ENCODE peak calls at places on chromosomes 5 and 9, in six cellular contexts. O is stomach; B is naive thymus-derived CD4-positive, alpha-beta T cell; C is Peyer's patch; I is adrenal gland; R is kidney. N is an unnamed sample.

GRCh38 chr5:162230348-162230747 is 162.8 kb downstream of the GABRG2 start:
- DNase-seq in O (no peak), R (no peak), C (no peak), B (no peak), I (no peak), N (no peak)

GRCh38 chr9:129678844-129679243 is 13.4 kb downstream of the PRRX2 start:
- DNase-seq in I (no peak), O (no peak), C (no peak), R (no peak), B (no peak), N (no peak)

GRCh38 chr5:53335115-53335514 is 145.3 kb upstream of the FST start:
- DNase-seq in I (no peak), C (no peak), R (no peak), O (no peak), B (no peak), N (no peak)

GRCh38 chr9:128683340-128684064 is 5.5 kb upstream of the SET start:
- DNase-seq in C (peak; percentile 78), R (peak; percentile 86), O (peak; percentile 72), B (no peak), I (peak; percentile 93), N (peak; percentile 13)

GRCh38 chr9:20649381-20649780 is 27.1 kb upstream of the MLLT3 start:
- DNase-seq in R (no peak), I (no peak), O (no peak), B (no peak), C (no peak), N (no peak)

GRCh38 chr9:104572612-104573011 is 3.6 kb downstream of the OR13C8 start:
- DNase-seq in B (no peak), R (no peak), C (no peak), O (no peak), I (no peak), N (no peak)

GRCh38 chr5:115770466-115770865 is 46.0 kb downstream of the CDO1 start:
- DNase-seq in I (no peak), C (no peak), O (peak; percentile 25), B (no peak), R (no peak), N (no peak)

GRCh38 chr5:54738118-54738972 is 220.8 kb downstream of the SNX18 start:
- DNase-seq in O (peak; percentile 77), C (no peak), I (peak; percentile 86), R (peak; percentile 92), B (no peak), N (no peak)

GRCh38 chr9:68750786-68751185 is 45.7 kb downstream of the PIP5K1B start:
- DNase-seq in I (no peak), O (no peak), C (no peak), B (no peak), R (no peak), N (no peak)

GRCh38 chr5:107542831-107543231 is 127.9 kb downstream of the EFNA5 start:
- DNase-seq in O (peak; percentile 71), C (peak; percentile 18), B (no peak), R (peak; percentile 87), I (peak; percentile 85), N (no peak)

GRCh38 chr9:75061169-75061568 is 26.8 kb downstream of the NMRK1 start:
- DNase-seq in B (no peak), O (no peak), R (no peak), C (no peak), I (no peak), N (no peak)

GRCh38 chr5:23704176-23704855 is 196.9 kb downstream of the PRDM9 start:
- DNase-seq in I (no peak), B (no peak), R (no peak), O (no peak), C (no peak), N (no peak)

GRCh38 chr9:90647843-90648242 is 5.2 kb upstream of the DIRAS2 start:
- DNase-seq in B (no peak), I (no peak), O (no peak), C (no peak), R (no peak), N (no peak)

GRCh38 chr5:104431946-104432345 is 869.4 kb upstream of the NUDT12 start:
- DNase-seq in O (no peak), R (no peak), I (peak; percentile 54), B (no peak), C (no peak), N (no peak)

GRCh38 chr5:138752951-138753793 is at the start of gene CTNNA1:
- DNase-seq in B (no peak), O (peak; percentile 82), I (peak; percentile 81), C (peak; percentile 72), R (peak; percentile 94), N (peak; percentile 48)

GRCh38 chr5:165360366-165361142 is 1855.1 kb downstream of the MAT2B start:
- DNase-seq in I (no peak), B (no peak), O (no peak), R (no peak), C (no peak), N (no peak)

GRCh38 chr5:145471831-145472616 is 363.1 kb downstream of the PRELID2 start:
- DNase-seq in B (no peak), I (no peak), C (no peak), O (peak; percentile 29), R (no peak), N (no peak)

GRCh38 chr9:109167716-109168115 is 667 bp upstream of the FRRS1L start:
- DNase-seq in I (no peak), R (no peak), B (no peak), C (no peak), O (no peak), N (no peak)

GRCh38 chr9:109164040-109164439 is 3.0 kb downstream of the FRRS1L start:
- DNase-seq in R (no peak), C (no peak), I (no peak), O (no peak), B (no peak), N (no peak)

GRCh38 chr9:109166171-109166770 is 778 bp downstream of the FRRS1L start:
- DNase-seq in R (no peak), O (no peak), I (no peak), C (no peak), B (no peak), N (no peak)

GRCh38 chr9:109168170-109168569 is 1.1 kb upstream of the FRRS1L start:
- DNase-seq in R (no peak), B (no peak), I (no peak), O (no peak), C (no peak), N (no peak)

DNA sequence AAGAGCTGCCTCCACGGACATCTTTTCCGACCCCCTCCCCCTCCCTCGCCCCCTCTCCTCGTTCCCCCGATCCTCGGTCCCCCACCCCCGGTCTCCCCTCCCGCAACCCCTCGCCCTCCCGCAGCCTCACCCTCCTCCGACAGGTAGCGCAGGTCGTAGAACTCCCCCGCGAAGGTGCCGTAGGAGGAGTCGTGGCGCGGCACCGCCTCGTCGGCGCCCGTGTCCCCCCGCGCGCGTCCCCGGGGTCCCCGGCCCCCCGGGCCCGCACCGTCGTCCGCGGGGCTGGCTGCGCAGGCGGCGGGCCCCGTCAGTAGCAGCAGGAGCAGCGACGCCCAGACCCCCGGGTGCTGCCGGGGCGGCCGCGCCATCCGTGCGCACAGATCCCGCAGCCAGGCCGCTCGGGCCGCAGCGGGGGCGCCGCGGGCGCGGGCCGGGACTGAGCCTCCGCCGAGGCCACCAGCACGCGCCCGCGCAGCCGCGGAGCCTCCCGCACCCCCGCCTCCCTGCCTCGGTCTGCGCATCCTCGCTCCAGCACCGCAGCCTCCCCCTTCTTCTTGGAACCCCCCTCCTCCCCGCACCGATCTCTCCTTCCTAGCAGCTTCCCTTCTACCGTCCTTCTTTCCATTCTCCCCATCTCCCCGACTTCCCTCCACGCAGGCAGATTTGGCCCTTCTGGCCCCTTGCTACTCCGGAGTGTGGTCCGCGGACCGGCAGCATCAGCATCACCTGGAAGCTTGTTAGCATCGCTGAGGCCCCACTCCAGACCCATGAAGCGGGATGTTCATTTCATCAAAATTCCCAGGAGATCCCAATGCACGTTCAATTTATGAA is at the start of gene FRRS1L:
- DNase-seq in O (no peak), C (no peak), R (no peak), B (no peak), I (peak; percentile 75), N (no peak)
- H3K4me3 ChIP-seq in O (peak within 1 kb of the TSS; percentile 48), C (no peak within 1 kb of the TSS), R (no peak within 1 kb of the TSS), B (no peak within 1 kb of the TSS), I (peak within 1 kb of the TSS; percentile 57), N (no peak within 1 kb of the TSS)

DNA sequence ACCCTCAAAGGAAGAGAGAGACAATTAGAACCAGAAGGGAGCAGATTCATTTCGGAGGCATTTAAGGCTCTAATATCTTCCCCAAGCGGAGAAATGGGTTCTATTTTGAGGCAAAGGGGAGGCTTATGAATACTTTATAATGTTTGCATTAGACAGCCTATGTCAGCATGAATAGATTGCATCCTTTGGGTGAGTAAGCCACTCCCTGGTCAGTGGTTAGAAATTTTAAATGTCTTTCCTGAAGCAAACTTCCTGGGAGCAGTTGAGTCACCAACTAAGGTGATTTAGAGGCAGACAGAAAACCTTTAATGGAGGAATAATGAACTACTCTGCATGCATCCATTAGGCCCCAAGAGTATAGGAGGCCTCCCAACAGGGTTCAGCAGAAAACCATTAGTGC is 204.9 kb downstream of the ELAVL2 start:
- DNase-seq in O (no peak), B (no peak), R (no peak), I (no peak), C (no peak), N (no peak)
- H3K27ac ChIP-seq in O (no peak overlapping the region), B (no peak overlapping the region), R (no peak overlapping the region), I (no peak overlapping the region), C (no peak overlapping the region), N (no peak overlapping the region)

DNA sequence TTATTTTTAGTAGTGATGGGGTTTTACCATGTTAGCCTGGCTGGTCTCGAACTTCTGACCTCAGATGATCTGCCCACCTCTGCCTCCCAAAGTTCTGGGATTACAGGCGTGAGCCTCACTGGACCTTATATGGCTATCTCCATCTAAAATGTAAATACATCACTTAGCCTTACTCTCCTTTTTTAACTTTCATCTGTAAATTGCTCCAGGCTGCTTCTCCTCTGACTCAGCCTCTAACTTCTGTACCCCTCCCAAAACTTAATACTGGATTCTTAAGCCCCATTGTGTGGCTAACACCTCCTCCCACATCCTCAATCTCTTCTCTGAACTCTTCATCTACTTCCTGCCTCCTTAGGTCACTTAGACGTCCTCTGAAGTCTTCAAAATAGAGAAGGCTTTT is 4.0 kb downstream of the SNX30 start:
- DNase-seq in R (no peak), C (no peak), I (no peak), O (no peak), B (peak; percentile 39), N (no peak)
- H3K4me1 ChIP-seq in R (peaks cover 22% of the 10 kb centered on the region), C (peaks cover 46% of the 10 kb centered on the region), I (peaks cover 44% of the 10 kb centered on the region), O (peaks cover 37% of the 10 kb centered on the region), B (peaks cover 47% of the 10 kb centered on the region), N (peaks cover 53% of the 10 kb centered on the region)

GRCh38 chr5:35440409-35440808 is 177.3 kb upstream of the SPEF2 start:
- DNase-seq in O (no peak), R (no peak), I (no peak), C (no peak), B (no peak), N (no peak)

GRCh38 chr5:35438786-35439185 is 178.9 kb upstream of the SPEF2 start:
- DNase-seq in I (no peak), C (no peak), R (no peak), B (no peak), O (no peak), N (no peak)

GRCh38 chr5:35438288-35438687 is 179.4 kb upstream of the SPEF2 start:
- DNase-seq in R (no peak), O (no peak), I (no peak), B (no peak), C (no peak), N (no peak)

GRCh38 chr5:35442916-35443639 is 174.6 kb upstream of the SPEF2 start:
- DNase-seq in B (no peak), R (no peak), I (no peak), C (no peak), O (no peak), N (no peak)

GRCh38 chr5:35443803-35444595 is 173.7 kb upstream of the SPEF2 start:
- DNase-seq in I (no peak), B (no peak), C (no peak), O (peak; percentile 34), R (no peak), N (no peak)
- H3K4me3 ChIP-seq in I (no peak overlapping the region), B (no peak overlapping the region), C (no peak overlapping the region), O (no peak overlapping the region), R (no peak overlapping the region), N (no peak overlapping the region)

N was measured in CD8-positive, alpha-beta memory T cell.